ENCODE peak calls at places on chromosomes 16 and 17, in ten cellular contexts. B, I, Q, H, W, G, A, L, Y and S are unnamed samples.

GRCh38 chr17:3659541-3660111 is 8.8 kb downstream of the TAX1BP3 start:
- DNase-seq in B (peak), I (peak), Q (peak), H (peak), W (peak), G (peak), A (peak), L (peak), Y (no peak), S (peak)

GRCh38 chr17:1083451-1084187 is 86.7 kb downstream of the TIMM22 start:
- DNase-seq in B (no peak), I (no peak), Q (no peak), H (no peak), W (no peak), G (no peak), A (no peak), L (no peak), Y (no peak), S (peak)

GRCh38 chr17:4738136-4739121 is 1.2 kb upstream of the ZMYND15 start:
- DNase-seq in B (no peak), I (no peak), Q (no peak), H (peak), W (no peak), G (no peak), A (peak), L (no peak), Y (peak), S (no peak)

GRCh38 chr16:58235663-58236062 is 37.8 kb upstream of the CSNK2A2 start:
- DNase-seq in B (no peak), I (no peak), Q (no peak), H (no peak), W (no peak), G (no peak), A (no peak), L (no peak), Y (no peak), S (no peak)

GRCh38 chr17:78771758-78772382 is 10.2 kb downstream of the CYTH1 start:
- DNase-seq in B (no peak), I (no peak), Q (no peak), H (no peak), W (no peak), G (no peak), A (no peak), L (no peak), Y (no peak), S (no peak)

GRCh38 chr17:8147805-8148404 is 4.3 kb downstream of the PER1 start:
- DNase-seq in B (no peak), I (no peak), Q (peak), H (no peak), W (no peak), G (no peak), A (no peak), L (no peak), Y (no peak), S (no peak)

GRCh38 chr16:3726021-3726687 is 8.8 kb upstream of the TRAP1 start:
- DNase-seq in B (no peak), I (no peak), Q (no peak), H (no peak), W (no peak), G (no peak), A (no peak), L (no peak), Y (no peak), S (no peak)

GRCh38 chr17:67652433-67652832 is 65.3 kb upstream of the NOL11 start:
- DNase-seq in B (no peak), I (no peak), Q (no peak), H (no peak), W (no peak), G (no peak), A (no peak), L (no peak), Y (no peak), S (no peak)

GRCh38 chr17:58276423-58276822 is 4.3 kb downstream of the MPO start:
- DNase-seq in B (no peak), I (no peak), Q (no peak), H (no peak), W (no peak), G (no peak), A (no peak), L (no peak), Y (no peak), S (no peak)

GRCh38 chr17:78896091-78896833 is 6.7 kb downstream of the CEP295NL start:
- DNase-seq in B (no peak), I (no peak), Q (no peak), H (no peak), W (no peak), G (no peak), A (no peak), L (no peak), Y (no peak), S (no peak)

GRCh38 chr16:49103298-49103697 is 178.3 kb downstream of the CBLN1 start:
- DNase-seq in B (no peak), I (no peak), Q (no peak), H (no peak), W (no peak), G (no peak), A (no peak), L (no peak), Y (no peak), S (no peak)

GRCh38 chr17:77501751-77502625 is 361.2 kb downstream of the SEC14L1 start:
- DNase-seq in B (no peak), I (no peak), Q (no peak), H (peak), W (peak), G (no peak), A (no peak), L (no peak), Y (no peak), S (no peak)

GRCh38 chr17:34665150-34665802 is 85.9 kb downstream of the TMEM132E start:
- DNase-seq in B (no peak), I (no peak), Q (no peak), H (no peak), W (no peak), G (no peak), A (no peak), L (no peak), Y (peak), S (no peak)

GRCh38 chr17:27491713-27492190 is 35.5 kb downstream of the KSR1 start:
- DNase-seq in B (no peak), I (no peak), Q (no peak), H (no peak), W (no peak), G (no peak), A (no peak), L (no peak), Y (no peak), S (no peak)

GRCh38 chr16:58337090-58337444 is 42.2 kb upstream of the PRSS54 start:
- DNase-seq in B (no peak), I (no peak), Q (no peak), H (no peak), W (no peak), G (no peak), A (no peak), L (no peak), Y (no peak), S (no peak)

GRCh38 chr17:67980456-67980855 is 15.8 kb downstream of the C17orf58 start:
- DNase-seq in B (no peak), I (no peak), Q (no peak), H (no peak), W (no peak), G (no peak), A (peak), L (no peak), Y (no peak), S (no peak)

GRCh38 chr16:10949424-10949970 is 5.1 kb downstream of the CLEC16A start:
- DNase-seq in B (no peak), I (peak), Q (no peak), H (peak), W (no peak), G (no peak), A (no peak), L (no peak), Y (peak), S (peak)

GRCh38 chr17:50636145-50636803 is 1.6 kb downstream of the ABCC3 start:
- DNase-seq in B (no peak), I (no peak), Q (no peak), H (no peak), W (no peak), G (no peak), A (no peak), L (no peak), Y (no peak), S (no peak)

GRCh38 chr17:42421479-42422332 is 1.4 kb downstream of the CAVIN1 start:
- DNase-seq in B (no peak), I (peak), Q (peak), H (no peak), W (no peak), G (peak), A (no peak), L (no peak), Y (peak), S (peak)

GRCh38 chr16:81748476-81749198 is 30.5 kb upstream of the PLCG2 start:
- DNase-seq in B (no peak), I (no peak), Q (no peak), H (no peak), W (no peak), G (no peak), A (no peak), L (no peak), Y (peak), S (no peak)
- TF ChIP-seq CTCF in B (no peak), I (no peak), Q (no peak), H (no peak), W (no peak), G (no peak), A (no peak), L (no peak), Y (no peak), S (no peak)

GRCh38 chr16:78727536-78727935 is 628.1 kb downstream of the WWOX start:
- DNase-seq in B (no peak), I (no peak), Q (no peak), H (no peak), W (no peak), G (no peak), A (no peak), L (no peak), Y (no peak), S (no peak)
- TF ChIP-seq CTCF in B (no peak), I (no peak), Q (no peak), H (peak), W (no peak), G (no peak), A (no peak), L (no peak), Y (no peak), S (no peak)

GRCh38 chr16:67927131-67927941 is 4.3 kb downstream of the CTRL start:
- DNase-seq in B (no peak), I (no peak), Q (no peak), H (no peak), W (no peak), G (no peak), A (no peak), L (no peak), Y (no peak), S (no peak)

GRCh38 chr16:67928561-67929364 is 2.9 kb downstream of the CTRL start:
- DNase-seq in B (no peak), I (peak), Q (peak), H (peak), W (peak), G (peak), A (peak), L (no peak), Y (peak), S (peak)

GRCh38 chr16:67928147-67928546 is 3.5 kb downstream of the CTRL start:
- DNase-seq in B (no peak), I (no peak), Q (no peak), H (no peak), W (no peak), G (no peak), A (no peak), L (no peak), Y (no peak), S (no peak)

GRCh38 chr16:67924140-67924906 is 7.3 kb downstream of the CTRL start:
- DNase-seq in B (no peak), I (no peak), Q (no peak), H (no peak), W (no peak), G (no peak), A (no peak), L (no peak), Y (no peak), S (no peak)

GRCh38 chr16:67926181-67926742 is 5.4 kb downstream of the CTRL start:
- DNase-seq in B (no peak), I (peak), Q (peak), H (no peak), W (peak), G (no peak), A (no peak), L (no peak), Y (no peak), S (no peak)
- TF ChIP-seq CTCF in B (peak), I (no peak), Q (peak), H (no peak), W (no peak), G (peak), A (no peak), L (peak), Y (no peak), S (peak)

GRCh38 chr17:46841561-46842379 is 9.6 kb upstream of the WNT9B start:
- DNase-seq in B (no peak), I (no peak), Q (no peak), H (no peak), W (no peak), G (no peak), A (no peak), L (no peak), Y (peak), S (no peak)
- TF ChIP-seq CTCF in B (peak), I (no peak), Q (peak), H (peak), W (no peak), G (peak), A (peak), L (peak), Y (peak), S (peak)

DNA sequence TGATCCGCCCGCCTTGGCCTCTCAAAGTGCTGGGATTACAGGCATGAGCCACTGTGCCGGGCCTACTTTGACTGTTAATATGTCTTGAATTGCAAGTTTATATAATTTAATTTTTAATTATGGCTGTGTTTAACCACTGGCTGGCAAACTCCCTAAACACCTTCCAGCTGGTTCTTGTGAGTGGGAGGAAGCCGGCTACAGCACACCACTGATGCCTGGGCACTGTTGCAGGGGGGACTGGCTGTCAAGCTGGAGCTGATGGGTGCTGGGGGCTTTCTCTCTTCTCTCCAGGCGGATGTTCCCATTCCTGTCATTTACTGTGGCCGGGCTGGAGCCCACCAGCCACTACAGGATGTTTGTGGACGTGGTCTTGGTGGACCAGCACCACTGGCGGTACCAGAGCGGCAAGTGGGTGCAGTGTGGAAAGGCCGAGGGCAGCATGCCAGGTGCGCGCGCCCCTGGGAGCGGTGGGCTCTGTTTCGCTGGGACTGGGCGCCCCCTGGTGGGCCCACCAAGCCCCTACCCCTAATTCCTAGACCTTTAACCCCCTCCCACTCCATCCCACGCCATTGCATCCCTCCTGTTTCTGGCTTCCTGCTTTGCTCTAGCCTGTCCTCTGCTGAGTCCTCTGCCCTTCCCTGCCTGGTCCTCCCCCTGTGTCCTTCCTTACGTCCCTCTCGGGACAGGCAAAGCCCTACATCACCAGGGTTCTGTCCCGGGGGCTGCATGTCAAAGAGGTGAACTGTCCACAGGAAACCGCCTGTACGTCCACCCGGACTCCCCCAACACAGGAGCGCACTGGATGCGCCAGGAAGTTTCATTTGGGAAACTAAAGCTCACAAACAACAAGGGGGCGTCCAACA is 9.5 kb downstream of the TBX21 start:
- DNase-seq in B (no peak), I (no peak), Q (no peak), H (no peak), W (no peak), G (no peak), A (no peak), L (no peak), Y (peak), S (no peak)
- TF ChIP-seq CTCF in B (peak), I (peak), Q (no peak), H (no peak), W (no peak), G (peak), A (no peak), L (peak), Y (peak), S (no peak)

GRCh38 chr17:10681866-10682446 is 15.4 kb downstream of the SCO1 start:
- DNase-seq in B (peak), I (no peak), Q (no peak), H (no peak), W (no peak), G (peak), A (no peak), L (no peak), Y (no peak), S (peak)

GRCh38 chr17:10687497-10687896 is 9.8 kb downstream of the SCO1 start:
- DNase-seq in B (no peak), I (no peak), Q (no peak), H (no peak), W (no peak), G (no peak), A (no peak), L (no peak), Y (no peak), S (no peak)

GRCh38 chr17:10683853-10684252 is 13.5 kb downstream of the SCO1 start:
- DNase-seq in B (no peak), I (peak), Q (no peak), H (no peak), W (no peak), G (peak), A (no peak), L (no peak), Y (no peak), S (peak)
- TF ChIP-seq CTCF in B (peak), I (peak), Q (peak), H (no peak), W (no peak), G (peak), A (peak), L (peak), Y (peak), S (peak)

DNA sequence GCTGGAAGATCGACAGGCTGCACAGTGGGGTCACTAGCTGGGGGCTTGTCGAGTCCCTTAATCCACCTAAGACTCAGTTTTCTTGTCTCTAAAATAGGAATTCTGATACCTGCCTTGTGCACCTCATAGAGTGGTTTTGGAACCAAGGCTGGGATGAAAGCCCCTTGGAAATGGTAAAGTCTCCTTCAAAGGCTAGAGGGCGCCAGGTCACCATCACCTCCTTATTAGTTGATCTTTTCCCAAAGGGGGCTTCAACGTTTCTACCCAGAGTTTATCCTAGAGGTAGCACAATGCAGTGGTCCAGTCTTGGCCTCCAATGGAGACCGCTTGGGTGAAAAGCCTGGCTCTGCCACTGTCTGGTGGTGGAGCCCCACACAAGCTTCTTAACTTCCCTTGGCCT is 158.2 kb downstream of the AIPL1 start:
- DNase-seq in B (no peak), I (no peak), Q (no peak), H (no peak), W (no peak), G (no peak), A (no peak), L (no peak), Y (no peak), S (no peak)
- TF ChIP-seq CTCF in B (no peak), I (no peak), Q (no peak), H (no peak), W (no peak), G (no peak), A (no peak), L (no peak), Y (no peak), S (no peak)